ENCODE peak calls at places on chromosomes 13 and 19, in eight cellular contexts. X is GM19239; D is T-helper 9 cell; T is activated CD8-positive, alpha-beta memory T cell treated with anti-CD3 and anti-CD28 coated beads for 1 hour; B is ascending aorta; N is RWPE1; Z is activated CD4-positive, alpha-beta T cell treated with anti-CD3 and anti-CD28 coated beads for 48 hours; U is pancreas. W is an unnamed sample.

GRCh38 chr19:4482721-4483120 is 10.6 kb downstream of the HDGFL2 start:
- DNase-seq in D (no peak), U (no peak), T (no peak), B (no peak), N (no peak), X (no peak), Z (no peak), W (no peak)

GRCh38 chr19:55324705-55325104 is 436 bp downstream of the TMEM150B start:
- DNase-seq in U (no peak), X (no peak), N (no peak), B (no peak), T (no peak), D (no peak), Z (no peak), W (no peak)

GRCh38 chr19:1611353-1611752 is 6.1 kb upstream of the UQCR11 start:
- DNase-seq in Z (no peak), X (no peak), B (no peak), N (no peak), U (no peak), D (no peak), T (no peak), W (no peak)

GRCh38 chr19:16581971-16582343 is 9.7 kb upstream of the SLC35E1 start:
- DNase-seq in U (no peak), N (no peak), Z (no peak), X (no peak), B (no peak), T (no peak), D (no peak), W (no peak)

GRCh38 chr19:6125571-6125989 is 9.9 kb upstream of the ACSBG2 start:
- DNase-seq in X (peak; percentile 60), B (peak; percentile 80), T (peak; percentile 39), U (peak; percentile 65), Z (peak; percentile 72), N (peak; percentile 68), D (peak; percentile 45), W (peak; percentile 71)

GRCh38 chr19:17103177-17103576 is 27.6 kb downstream of the MYO9B start:
- DNase-seq in U (no peak), B (no peak), N (no peak), T (no peak), D (no peak), X (no peak), Z (peak; percentile 32), W (peak; percentile 18)

GRCh38 chr13:44951184-44951583 is 38.1 kb downstream of the NUFIP1 start:
- DNase-seq in D (no peak), U (no peak), Z (no peak), T (no peak), B (no peak), X (no peak), N (no peak), W (no peak)

GRCh38 chr19:3642987-3643386 is 16.4 kb upstream of the CACTIN start:
- DNase-seq in X (no peak), N (peak; percentile 25), T (no peak), D (no peak), B (no peak), Z (peak; percentile 56), U (no peak), W (no peak)

GRCh38 chr19:23262892-23263291 is 12.7 kb upstream of the ZNF724 start:
- DNase-seq in U (no peak), Z (no peak), B (no peak), N (no peak), X (no peak), D (no peak), T (no peak), W (no peak)

GRCh38 chr19:2034729-2035589 is 16.1 kb downstream of the MKNK2 start:
- DNase-seq in D (peak; percentile 71), U (peak; percentile 71), T (no peak), B (no peak), N (peak; percentile 64), X (no peak), Z (peak; percentile 87), W (peak; percentile 92)

GRCh38 chr13:22120646-22121045 is 449.8 kb downstream of the FGF9 start:
- DNase-seq in Z (no peak), N (no peak), B (no peak), D (no peak), U (no peak), X (no peak), T (no peak), W (no peak)

GRCh38 chr19:55703790-55704215 is 28.8 kb downstream of the EPN1 start:
- DNase-seq in B (no peak), X (no peak), Z (peak; percentile 76), U (peak; percentile 77), T (peak; percentile 30), D (peak; percentile 41), N (peak; percentile 15), W (peak; percentile 33)

GRCh38 chr19:49453757-49454248 is 778 bp downstream of the ALDH16A1 start:
- DNase-seq in T (no peak), N (no peak), B (no peak), U (no peak), X (no peak), Z (no peak), D (no peak), W (no peak)

GRCh38 chr13:112890316-112891131 is 78.5 kb upstream of the MCF2L start:
- DNase-seq in Z (no peak), D (no peak), X (no peak), N (no peak), T (no peak), B (no peak), U (no peak), W (no peak)

GRCh38 chr19:44308011-44308410 is 3.2 kb upstream of the ZNF235 start:
- DNase-seq in B (no peak), N (no peak), X (no peak), Z (no peak), D (no peak), U (no peak), T (no peak), W (no peak)

GRCh38 chr13:113774177-113775107 is 15.4 kb downstream of the TMEM255B start:
- DNase-seq in N (peak; percentile 58), B (no peak), D (no peak), X (no peak), Z (no peak), T (no peak), U (no peak), W (no peak)

GRCh38 chr13:29578300-29579048 is 17.0 kb downstream of the SLC7A1 start:
- DNase-seq in T (no peak), N (no peak), U (no peak), D (no peak), Z (no peak), X (no peak), B (no peak), W (no peak)

GRCh38 chr13:42875448-42876269 is 94.3 kb downstream of the FAM216B start:
- DNase-seq in B (no peak), U (no peak), Z (no peak), T (no peak), X (no peak), N (no peak), D (no peak), W (peak; percentile 29)

GRCh38 chr19:1655131-1655981 is 2.9 kb upstream of the TCF3 start:
- DNase-seq in N (no peak), D (no peak), U (no peak), T (no peak), Z (no peak), B (no peak), X (no peak), W (no peak)

GRCh38 chr13:107587681-107588080 is 627.7 kb downstream of the LIG4 start:
- DNase-seq in D (no peak), U (no peak), N (no peak), X (no peak), T (no peak), B (no peak), Z (no peak), W (no peak)

GRCh38 chr13:86974995-86975328 is 696.2 kb upstream of the SLITRK5 start:
- DNase-seq in X (no peak), B (no peak), N (no peak), D (no peak), U (no peak), T (no peak), Z (no peak), W (no peak)

GRCh38 chr13:114212096-114212495 is 22.6 kb upstream of the CDC16 start:
- DNase-seq in Z (no peak), X (no peak), B (no peak), N (no peak), D (no peak), T (no peak), U (no peak), W (no peak)

GRCh38 chr13:76803831-76804230 is 82.4 kb downstream of the KCTD12 start:
- DNase-seq in U (no peak), N (no peak), T (no peak), D (no peak), X (no peak), B (no peak), Z (no peak), W (no peak)

GRCh38 chr13:110233181-110233641 is 73.7 kb downstream of the COL4A1 start:
- DNase-seq in B (peak; percentile 86), U (no peak), Z (no peak), D (no peak), N (peak; percentile 30), T (no peak), X (no peak), W (no peak)